ENCODE peak calls at places on chromosomes 16 and 17, in six cellular contexts. A, V, E, G, Y and J are unnamed samples.

GRCh38 chr17:65231086-65231485 is 93.9 kb downstream of the RGS9 start:
- ATAC-seq in E (peak; percentile 58), V (peak; percentile 25), G (peak; percentile 57), A (no peak), Y (no peak), J (no peak)

GRCh38 chr17:66275651-66276050 is 26.8 kb upstream of the PRKCA start:
- ATAC-seq in G (peak; percentile 86), V (peak; percentile 54), E (peak; percentile 94), A (no peak), Y (peak; percentile 18), J (no peak)

GRCh38 chr16:15542734-15543347 is 100.1 kb downstream of the MARF1 start:
- ATAC-seq in Y (peak; percentile 24), V (no peak), G (no peak), E (no peak), A (no peak), J (no peak)

GRCh38 chr17:13827118-13827517 is 225.4 kb upstream of the HS3ST3A1 start:
- ATAC-seq in A (no peak), E (no peak), G (no peak), Y (no peak), V (no peak), J (no peak)

GRCh38 chr16:13938480-13938879 is 18.5 kb downstream of the ERCC4 start:
- ATAC-seq in E (no peak), V (no peak), G (no peak), A (no peak), Y (no peak), J (no peak)

GRCh38 chr16:56569971-56570370 is 5.1 kb downstream of the MT4 start:
- ATAC-seq in V (no peak), G (peak; percentile 59), E (no peak), Y (no peak), A (no peak), J (no peak)

GRCh38 chr17:660453-660852 is 54.2 kb downstream of the VPS53 start:
- ATAC-seq in Y (no peak), A (no peak), V (no peak), G (no peak), E (no peak), J (no peak)

GRCh38 chr17:63071797-63072196 is 105.8 kb downstream of the TANC2 start:
- ATAC-seq in G (no peak), A (no peak), Y (no peak), E (no peak), V (no peak), J (no peak)

GRCh38 chr17:4562000-4562969 is 1.9 kb upstream of the GGT6 start:
- ATAC-seq in E (no peak), G (no peak), V (no peak), Y (peak; percentile 8), A (no peak), J (no peak)

GRCh38 chr16:85974428-85975375 is 75.7 kb downstream of the IRF8 start:
- ATAC-seq in G (peak; percentile 40), E (peak; percentile 27), Y (no peak), V (no peak), A (no peak), J (no peak)

GRCh38 chr16:50195756-50196155 is 42.6 kb downstream of the TENT4B start:
- ATAC-seq in E (no peak), G (no peak), Y (no peak), V (no peak), A (no peak), J (no peak)

GRCh38 chr16:56679813-56680212 is 2.5 kb upstream of the MT1X start:
- ATAC-seq in V (no peak), E (no peak), G (no peak), A (no peak), Y (no peak), J (no peak)

GRCh38 chr17:37358830-37359681 is 16.7 kb upstream of the C17orf78 start:
- ATAC-seq in A (peak; percentile 96), E (peak; percentile 90), G (peak; percentile 91), Y (peak; percentile 95), V (peak; percentile 95), J (peak; percentile 98)

GRCh38 chr16:56815721-56816120 is 49.3 kb upstream of the SLC12A3 start:
- ATAC-seq in V (no peak), E (no peak), Y (no peak), A (no peak), G (no peak), J (no peak)

GRCh38 chr16:84466692-84467091 is 37.8 kb downstream of the MEAK7 start:
- ATAC-seq in A (no peak), G (no peak), V (no peak), E (no peak), Y (no peak), J (no peak)

DNA sequence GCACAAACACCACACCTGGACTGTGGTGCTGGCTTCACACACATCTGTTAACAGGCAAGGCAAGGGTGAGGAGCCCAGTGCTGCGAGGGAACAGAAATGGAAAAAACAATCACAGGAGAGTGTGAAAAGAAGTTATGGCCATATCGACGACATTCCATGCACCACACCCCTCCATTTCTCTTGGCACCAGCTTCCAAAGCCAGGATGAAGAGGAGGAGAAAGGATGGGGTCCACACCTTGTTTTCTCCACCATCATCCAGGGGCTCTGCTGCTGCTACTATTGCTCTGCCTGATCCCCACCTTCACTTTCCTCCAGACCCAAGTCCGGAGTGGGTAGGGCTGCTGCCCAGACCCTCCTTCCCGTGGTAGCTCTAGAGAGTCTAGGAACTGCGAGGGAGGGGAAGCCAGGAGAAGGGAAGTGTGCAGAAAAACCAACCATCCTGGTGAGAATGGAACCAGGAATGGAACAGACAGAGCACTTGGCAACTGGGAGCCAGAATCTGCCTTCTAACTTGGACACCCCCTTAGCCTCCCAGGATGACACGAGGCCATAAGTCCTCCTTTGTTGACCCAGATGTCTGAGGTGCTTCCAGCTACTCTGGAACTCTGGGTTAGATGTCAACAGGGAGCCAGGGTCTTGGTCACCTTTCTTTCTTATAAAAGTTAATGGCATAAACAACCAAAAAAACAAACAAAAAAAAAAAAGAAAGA is 1.2 kb upstream of the PROCA1 start:
- ATAC-seq in V (no peak), A (no peak), E (no peak), G (no peak), Y (no peak), J (no peak)
- H3K4me1 ChIP-seq in V (peaks cover 14% of the 10 kb centered on the region), A (peaks cover 31% of the 10 kb centered on the region), E (peaks cover 22% of the 10 kb centered on the region), G (peaks cover 47% of the 10 kb centered on the region), Y (peaks cover 9% of the 10 kb centered on the region), J (peaks cover 53% of the 10 kb centered on the region)

GRCh38 chr17:56679148-56679766 is 85.8 kb downstream of the NOG start:
- ATAC-seq in V (peak; percentile 77), Y (peak; percentile 67), E (peak; percentile 85), G (peak; percentile 87), A (no peak), J (no peak)

GRCh38 chr17:56678249-56679144 is 85.0 kb downstream of the NOG start:
- ATAC-seq in Y (no peak), A (no peak), G (peak; percentile 62), E (peak; percentile 24), V (no peak), J (no peak)

GRCh38 chr17:56681561-56682266 is 88.2 kb downstream of the NOG start:
- ATAC-seq in V (peak; percentile 63), E (no peak), Y (peak; percentile 26), G (no peak), A (no peak), J (no peak)

GRCh38 chr17:56680676-56681075 is 87.2 kb downstream of the NOG start:
- ATAC-seq in E (no peak), V (no peak), A (no peak), G (no peak), Y (no peak), J (no peak)

DNA sequence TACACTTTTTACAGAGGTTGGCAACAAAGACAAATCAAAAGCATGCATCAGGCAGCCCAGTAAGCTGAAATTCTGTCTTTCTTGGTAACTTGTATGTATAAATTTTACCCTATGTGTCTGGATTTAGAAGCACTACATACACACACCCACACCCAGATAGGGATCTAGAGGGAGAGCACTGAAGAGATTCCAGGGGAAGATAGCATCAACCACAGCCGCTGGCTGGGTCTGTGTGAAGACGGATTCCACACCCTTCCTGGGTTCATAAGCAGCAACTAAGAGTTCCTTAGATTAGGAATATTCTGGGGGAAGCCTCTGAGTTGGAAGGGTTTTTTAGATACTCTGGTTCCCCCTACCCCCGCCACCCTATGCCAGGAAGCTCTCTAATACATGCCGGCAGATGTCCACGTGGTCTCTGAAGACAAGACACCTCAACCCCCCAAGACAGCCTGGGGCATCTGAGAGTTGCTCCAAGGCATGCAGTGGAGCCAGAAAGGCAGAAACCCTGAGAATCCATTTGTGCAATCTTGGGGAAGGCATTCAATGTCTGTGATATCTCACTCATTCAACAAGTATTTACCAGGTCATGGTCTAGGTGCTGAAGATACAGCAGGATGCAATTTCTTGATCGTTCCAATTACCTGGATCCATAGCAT is 86.4 kb downstream of the NOG start:
- ATAC-seq in E (no peak), Y (no peak), G (no peak), A (no peak), V (no peak), J (no peak)
- H3K4me3 ChIP-seq in E (no peak overlapping the region), Y (no peak overlapping the region), G (no peak overlapping the region), A (no peak overlapping the region), V (no peak overlapping the region), J (no peak overlapping the region)

GRCh38 chr17:68792873-68793272 is 162.3 kb downstream of the ABCA8 start:
- ATAC-seq in G (no peak), E (no peak), Y (no peak), A (no peak), V (no peak), J (no peak)

GRCh38 chr17:68790931-68791330 is 164.3 kb downstream of the ABCA8 start:
- ATAC-seq in A (peak; percentile 23), G (no peak), Y (no peak), V (no peak), E (no peak), J (peak; percentile 37)

GRCh38 chr17:68794636-68795503 is 160.3 kb downstream of the ABCA8 start:
- ATAC-seq in Y (peak; percentile 72), V (no peak), G (no peak), A (no peak), E (peak; percentile 28), J (peak; percentile 39)

GRCh38 chr17:68790481-68790880 is 164.7 kb downstream of the ABCA8 start:
- ATAC-seq in E (no peak), A (no peak), Y (no peak), G (no peak), V (no peak), J (no peak)

DNA sequence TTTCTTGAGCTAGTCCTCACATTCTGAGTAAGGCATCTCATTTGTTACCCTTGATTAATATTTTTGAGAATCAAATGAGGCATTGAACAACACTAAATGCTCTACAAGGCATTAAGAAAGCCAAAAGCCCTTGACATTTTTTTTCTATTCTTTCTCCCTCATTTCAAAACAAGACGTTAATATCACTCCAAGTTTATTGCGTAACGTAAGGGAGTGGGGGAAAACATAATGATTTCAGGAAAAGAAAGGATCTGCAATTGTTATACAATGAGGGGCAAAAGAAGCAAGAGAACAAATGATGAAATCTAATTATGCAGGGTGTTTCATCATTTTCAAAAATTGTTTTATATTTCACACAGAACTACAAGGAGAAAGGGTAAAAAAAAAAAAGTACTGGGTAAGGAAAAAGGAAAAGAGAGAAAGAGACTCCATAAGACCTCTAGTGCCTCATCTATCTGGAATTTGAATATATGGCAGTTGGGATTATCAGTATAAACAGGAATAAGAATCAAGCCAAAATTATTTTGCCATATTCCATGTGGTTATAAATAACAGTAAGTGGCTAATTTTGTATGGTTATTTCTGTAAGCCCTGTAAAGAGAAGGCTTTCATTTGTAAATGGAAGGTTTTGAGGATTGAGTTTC is 163.0 kb downstream of the ABCA8 start:
- ATAC-seq in V (no peak), G (no peak), E (no peak), A (no peak), Y (no peak), J (peak; percentile 63)
- TF ChIP-seq EP300 in V (no peak), G (no peak), E (no peak), A (no peak), Y (no peak), J (no peak)

GRCh38 chr16:25011891-25012499 is 3.2 kb downstream of the ARHGAP17 start:
- ATAC-seq in V (no peak), A (no peak), E (no peak), G (no peak), Y (no peak), J (no peak)
- H3K4me1 ChIP-seq in V (peaks cover 4% of the 10 kb centered on the region), A (peaks cover 51% of the 10 kb centered on the region), E (peaks cover 40% of the 10 kb centered on the region), G (peaks cover 58% of the 10 kb centered on the region), Y (peaks cover 42% of the 10 kb centered on the region), J (peaks cover 80% of the 10 kb centered on the region)